ENCODE peak calls at places on chromosomes 5 and 9, in nine cellular contexts. X is fibroblast of lung, J is Peyer's patch, G is gastrocnemius medialis, L is K562, P is Panc1, Y is neural progenitor cell, C is uterus, B is H9. I is an unnamed sample. For H3K9me3, the result is how much of the 10 kb centered on the place peaks cover.

GRCh38 chr5:159050408-159051091 is 49.2 kb downstream of the EBF1 start:
- DNase-seq in G (no peak), C (no peak), J (no peak), X (peak), L (no peak), B (no peak), P (no peak), Y (peak), I (no peak)

GRCh38 chr9:93962561-93963440 is 7.6 kb upstream of the BARX1 start:
- DNase-seq in Y (peak), L (peak), X (peak), G (peak), B (peak), J (peak), P (peak), C (peak), I (peak)

GRCh38 chr5:113682497-113683136 is 169.1 kb downstream of the YTHDC2 start:
- DNase-seq in G (no peak), X (peak), B (peak), P (no peak), Y (peak), J (no peak), C (no peak), L (no peak), I (no peak)

GRCh38 chr5:72720205-72720604 is 96.3 kb upstream of the TNPO1 start:
- DNase-seq in J (no peak), X (no peak), P (no peak), B (no peak), G (no peak), Y (no peak), C (no peak), L (no peak), I (no peak)

GRCh38 chr5:168481330-168481788 is 4.9 kb upstream of the RARS1 start:
- DNase-seq in C (no peak), P (no peak), Y (no peak), L (no peak), B (no peak), G (no peak), X (no peak), J (no peak), I (no peak)

GRCh38 chr9:27368317-27368985 is 71.5 kb upstream of the EQTN start:
- DNase-seq in L (no peak), P (no peak), C (no peak), G (peak), B (no peak), X (peak), J (no peak), Y (peak), I (no peak)

GRCh38 chr9:130254753-130255637 is 10.6 kb upstream of the HMCN2 start:
- DNase-seq in P (no peak), X (no peak), L (no peak), J (no peak), C (no peak), Y (no peak), B (no peak), G (no peak), I (no peak)

GRCh38 chr5:170523129-170523497 is 19.3 kb downstream of the KCNIP1 start:
- DNase-seq in G (no peak), P (no peak), X (no peak), Y (no peak), L (no peak), J (no peak), C (no peak), B (no peak), I (no peak)

GRCh38 chr5:176612008-176612407 is 2.1 kb upstream of the GPRIN1 start:
- DNase-seq in X (no peak), Y (no peak), G (no peak), L (no peak), B (no peak), J (no peak), C (no peak), P (no peak), I (no peak)

GRCh38 chr9:138068601-138069035 is 191.0 kb downstream of the CACNA1B start:
- DNase-seq in P (no peak), Y (no peak), L (no peak), G (peak), X (no peak), C (peak), J (peak), B (peak), I (no peak)
- H3K9me3 ChIP-seq in P (under half), Y (under half), L (under half), G (under half), X (under half), C (under half), J (under half), B (under half), I (half or more)

DNA sequence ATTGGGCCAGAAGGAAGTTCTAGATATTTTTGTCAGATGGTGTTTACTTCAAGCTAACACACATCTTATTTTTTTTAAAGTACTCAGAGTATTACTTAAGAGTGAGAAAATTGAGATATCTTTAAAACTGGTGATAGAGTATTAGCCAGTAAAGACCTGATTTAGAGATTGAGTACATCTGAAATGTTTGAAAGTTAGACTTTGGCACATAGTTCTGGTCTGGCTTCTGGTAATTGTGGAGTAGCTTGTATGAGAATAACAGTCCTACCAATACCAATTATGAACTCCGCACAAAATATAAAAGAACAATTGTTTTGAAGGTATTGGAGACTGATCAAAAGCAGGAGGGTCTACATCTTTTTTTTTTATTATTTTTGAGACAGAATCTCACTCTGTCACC is 44.5 kb upstream of the GLIPR2 start:
- DNase-seq in L (no peak), G (no peak), J (no peak), B (no peak), X (no peak), P (no peak), Y (no peak), C (no peak), I (no peak)
- H3K27ac ChIP-seq in L (no peak), G (peak), J (peak), B (no peak), X (peak), P (no peak), Y (no peak), C (no peak), I (peak)

GRCh38 chr9:5263568-5264218 is 32.5 kb downstream of the INSL4 start:
- DNase-seq in L (peak), Y (peak), C (no peak), J (no peak), P (no peak), X (peak), G (no peak), B (no peak), I (no peak)
- TF ChIP-seq CTCF in L (peak), Y (peak), C (peak), J (no peak), P (peak), X (no peak), G (no peak), B (peak), I (no peak)

GRCh38 chr5:58380655-58381054 is 79.2 kb downstream of the PLK2 start:
- DNase-seq in J (no peak), L (no peak), Y (no peak), B (no peak), X (no peak), P (no peak), C (no peak), G (no peak), I (no peak)
- H3K9me3 ChIP-seq in J (under half), L (under half), Y (under half), B (under half), X (under half), P (under half), C (under half), G (under half), I (under half)

GRCh38 chr5:140252470-140253126 is 50.3 kb downstream of the PFDN1 start:
- DNase-seq in G (no peak), P (no peak), C (no peak), L (no peak), X (no peak), J (no peak), B (no peak), Y (no peak), I (no peak)

GRCh38 chr5:140253985-140254384 is 48.9 kb downstream of the PFDN1 start:
- DNase-seq in C (no peak), P (no peak), L (no peak), G (no peak), X (peak), J (no peak), B (no peak), Y (no peak), I (no peak)

GRCh38 chr5:140249536-140249935 is 53.4 kb downstream of the PFDN1 start:
- DNase-seq in P (no peak), Y (no peak), J (no peak), C (no peak), L (no peak), B (no peak), X (no peak), G (no peak), I (no peak)

GRCh38 chr5:140250386-140250785 is 52.5 kb downstream of the PFDN1 start:
- DNase-seq in P (no peak), Y (no peak), G (no peak), L (no peak), X (no peak), J (no peak), C (no peak), B (no peak), I (no peak)

GRCh38 chr5:140251527-140251973 is 51.4 kb downstream of the PFDN1 start:
- DNase-seq in G (no peak), P (peak), B (no peak), C (no peak), Y (no peak), J (no peak), X (peak), L (no peak), I (no peak)
- H3K27ac ChIP-seq in G (peak), P (no peak), B (no peak), C (no peak), Y (no peak), J (no peak), X (peak), L (no peak), I (peak)

GRCh38 chr9:35380016-35380415 is 109.9 kb upstream of the RUSC2 start:
- DNase-seq in C (no peak), J (no peak), Y (no peak), X (no peak), B (no peak), P (no peak), G (no peak), L (no peak), I (no peak)

GRCh38 chr9:35380619-35381018 is 109.3 kb upstream of the RUSC2 start:
- DNase-seq in P (no peak), C (no peak), B (no peak), L (no peak), Y (no peak), G (no peak), X (no peak), J (no peak), I (no peak)

DNA sequence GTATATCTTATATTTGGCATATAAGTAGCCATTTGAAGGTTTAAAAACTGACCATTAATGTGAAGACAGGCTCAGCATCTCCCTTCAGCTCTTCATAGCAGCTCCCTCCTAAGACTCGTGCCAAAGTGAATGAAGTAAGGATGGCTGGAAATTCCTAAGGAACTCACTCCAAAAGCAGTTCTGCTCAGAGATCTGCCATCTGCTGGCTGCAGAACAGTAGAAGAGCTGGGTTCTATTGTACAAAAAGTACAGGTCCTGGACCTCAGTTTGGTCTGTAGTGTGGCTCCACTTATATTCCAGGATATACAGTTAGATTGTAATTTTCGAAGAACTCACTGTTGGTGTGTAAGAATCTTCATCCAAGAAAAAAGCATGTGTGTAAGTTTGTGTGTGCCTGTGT is 104.9 kb upstream of the RUSC2 start:
- DNase-seq in G (no peak), X (peak), C (no peak), Y (peak), P (no peak), L (no peak), J (no peak), B (no peak), I (peak)
- TF ChIP-seq CTCF in G (no peak), X (peak), C (no peak), Y (peak), P (peak), L (no peak), J (no peak), B (peak), I (peak)

DNA sequence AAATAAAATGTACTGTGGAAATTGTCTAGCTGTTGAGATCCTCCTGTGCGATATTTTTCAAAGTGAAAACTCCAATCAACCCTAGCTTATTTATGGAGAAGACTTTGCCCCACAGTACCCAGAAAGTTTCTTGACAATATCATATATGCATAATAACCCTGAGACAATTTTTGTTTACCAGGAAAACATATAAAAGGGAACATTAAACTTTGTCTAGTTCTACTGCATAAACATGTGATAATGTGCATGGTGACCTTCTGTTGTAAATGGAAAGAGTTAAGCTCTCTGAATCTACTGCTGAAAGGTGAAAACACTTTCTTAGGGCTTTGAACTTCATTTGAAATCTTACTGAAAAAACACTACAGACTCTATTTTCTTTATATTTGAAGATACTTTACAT is 32.2 kb upstream of the CDKN2B start:
- DNase-seq in B (no peak), Y (no peak), J (no peak), X (no peak), G (no peak), L (no peak), P (no peak), C (no peak), I (no peak)
- H3K9me3 ChIP-seq in B (under half), Y (under half), J (under half), X (under half), G (under half), L (under half), P (under half), C (under half), I (under half)

I was measured in AG04450.